ENCODE peak calls at places on chromosomes 12 and 14, in five cellular contexts. V, F, M, C and O are unnamed samples.

GRCh38 chr14:52068741-52069616 is at the start of gene NID2:
- DNase-seq in M (peak; percentile 74), C (peak; percentile 29), F (peak; percentile 94), V (peak; percentile 86), O (no peak)

GRCh38 chr12:91413591-91413990 is 231.0 kb upstream of the DCN start:
- DNase-seq in M (no peak), F (no peak), V (peak; percentile 40), C (no peak), O (no peak)

GRCh38 chr12:65720739-65721138 is 103.5 kb upstream of the HMGA2 start:
- DNase-seq in F (no peak), C (no peak), M (no peak), V (no peak), O (no peak)

GRCh38 chr12:73266206-73266605 is 994.0 kb downstream of the TRHDE start:
- DNase-seq in V (no peak), F (no peak), C (no peak), M (no peak), O (no peak)

GRCh38 chr14:71372411-71372838 is 465.2 kb downstream of the PCNX1 start:
- DNase-seq in M (no peak), V (no peak), F (no peak), C (no peak), O (no peak)

GRCh38 chr14:53325176-53325806 is 172.2 kb upstream of the DDHD1 start:
- DNase-seq in F (no peak), V (no peak), C (no peak), M (no peak), O (no peak)

GRCh38 chr12:107079172-107080011 is 14.0 kb downstream of the CRY1 start:
- DNase-seq in C (peak; percentile 11), V (no peak), F (no peak), M (peak; percentile 65), O (no peak)

GRCh38 chr12:96190403-96191170 is 3.6 kb upstream of the ELK3 start:
- DNase-seq in F (no peak), V (no peak), C (no peak), M (no peak), O (no peak)

GRCh38 chr14:29243355-29243754 is 476.8 kb downstream of the FOXG1 start:
- DNase-seq in M (no peak), F (no peak), V (no peak), C (no peak), O (no peak)

GRCh38 chr12:113194971-113195391 is 9.5 kb downstream of the RITA1 start:
- DNase-seq in C (no peak), F (no peak), V (no peak), M (no peak), O (no peak)

GRCh38 chr12:25083211-25083610 is 111.7 kb downstream of the DNAI7 start:
- DNase-seq in V (no peak), M (no peak), F (no peak), C (no peak), O (no peak)

GRCh38 chr14:92692822-92693226 is 55.6 kb downstream of the LGMN start:
- DNase-seq in C (peak; percentile 64), V (peak; percentile 70), M (no peak), F (no peak), O (peak; percentile 41)

GRCh38 chr14:52883658-52884057 is 67.2 kb downstream of the FERMT2 start:
- DNase-seq in C (no peak), V (no peak), M (no peak), F (no peak), O (no peak)

GRCh38 chr14:72645706-72646105 is 248.2 kb downstream of the DPF3 start:
- DNase-seq in M (no peak), V (no peak), C (no peak), F (no peak), O (no peak)

GRCh38 chr14:23640524-23641141 is 4.5 kb downstream of the DHRS2 start:
- DNase-seq in F (peak; percentile 87), M (no peak), C (no peak), V (peak; percentile 47), O (no peak)

GRCh38 chr12:28457785-28458184 is 267.5 kb downstream of the CCDC91 start:
- DNase-seq in M (no peak), F (no peak), V (no peak), C (no peak), O (no peak)

GRCh38 chr14:63933110-63933509 is 80.3 kb downstream of the SYNE2 start:
- DNase-seq in V (no peak), M (no peak), F (no peak), C (no peak), O (no peak)

GRCh38 chr14:95535226-95536021 is 574 bp downstream of the GLRX5 start:
- DNase-seq in F (peak; percentile 70), C (peak; percentile 22), V (no peak), M (peak; percentile 78), O (no peak)

GRCh38 chr12:31035944-31036665 is 37.6 kb upstream of the DDX11 start:
- DNase-seq in M (no peak), C (no peak), F (no peak), V (no peak), O (no peak)